ENCODE peak calls at places on chromosomes 7 and 10, in nine cellular contexts. R is NAMALWA; D is sigmoid colon; F is ureter; S is Panc1; C is stimulated activated CD4-positive, alpha-beta T cell treated with anti-CD3 and anti-CD28 coated beads, TNF-alpha, amount 100 ng/mL, for 24 hours; W is stimulated activated CD8-positive, alpha-beta memory T cell treated with anti-CD3 and anti-CD28 coated beads, Interleukin-12 subunit alpha, Interleukin-12 subunit beta, amount 100 ng/mL, for 1 hour; Y is GM12892; V is GDM1. Q is an unnamed sample.

GRCh38 chr10:2972216-2972615 is 95.1 kb upstream of the PFKP start:
- DNase-seq in F (no peak), R (no peak), S (no peak), W (no peak), Y (no peak), D (no peak), C (no peak), V (no peak), Q (no peak)

GRCh38 chr7:81604075-81604807 is 165.6 kb downstream of the HGF start:
- DNase-seq in V (no peak), F (no peak), Y (no peak), W (no peak), C (no peak), D (no peak), S (no peak), R (no peak), Q (no peak)

GRCh38 chr7:38880454-38880853 is 28.5 kb downstream of the VPS41 start:
- DNase-seq in R (no peak), S (no peak), Y (no peak), W (no peak), D (no peak), C (no peak), F (no peak), V (no peak), Q (no peak)

GRCh38 chr7:83850037-83850619 is 201.2 kb upstream of the SEMA3E start:
- DNase-seq in C (no peak), D (no peak), S (no peak), R (no peak), Y (no peak), F (no peak), V (no peak), W (no peak), Q (no peak)

GRCh38 chr10:81108516-81109199 is 571.0 kb downstream of the SH2D4B start:
- DNase-seq in R (peak; percentile 27), Y (peak; percentile 5), D (no peak), W (no peak), F (peak; percentile 43), S (no peak), C (no peak), V (peak; percentile 9), Q (no peak)

GRCh38 chr7:44757739-44758138 is 9.1 kb downstream of the ZMIZ2 start:
- DNase-seq in F (no peak), Y (no peak), R (no peak), V (no peak), D (no peak), S (no peak), C (no peak), W (no peak), Q (no peak)

GRCh38 chr7:128743112-128743772 is 4.1 kb downstream of the CALU start:
- DNase-seq in V (no peak), C (no peak), W (no peak), F (no peak), D (no peak), S (no peak), Y (no peak), R (no peak), Q (no peak)

GRCh38 chr10:48598243-48598935 is 6.5 kb downstream of the ARHGAP22 start:
- DNase-seq in V (no peak), R (no peak), W (no peak), Y (no peak), D (no peak), F (no peak), S (no peak), C (no peak), Q (peak; percentile 97)

GRCh38 chr10:78600740-78601139 is 468.0 kb upstream of the ZMIZ1 start:
- DNase-seq in V (no peak), R (no peak), W (no peak), C (no peak), S (no peak), D (no peak), F (peak; percentile 7), Y (no peak), Q (no peak)

GRCh38 chr7:73789051-73789450 is 19.0 kb upstream of the CLDN3 start:
- DNase-seq in D (no peak), Y (no peak), S (no peak), V (no peak), R (no peak), C (no peak), W (no peak), F (no peak), Q (no peak)

GRCh38 chr7:71466448-71467145 is 334.7 kb downstream of the GALNT17 start:
- DNase-seq in F (no peak), C (no peak), V (no peak), S (no peak), Y (no peak), D (no peak), R (no peak), W (no peak), Q (no peak)

GRCh38 chr10:5557799-5558771 is 33.3 kb downstream of the CALML3 start:
- DNase-seq in D (peak; percentile 64), S (no peak), C (no peak), R (no peak), Y (peak; percentile 11), V (no peak), W (no peak), F (peak; percentile 42), Q (no peak)

GRCh38 chr10:100303724-100304319 is 17.3 kb upstream of the BLOC1S2 start:
- DNase-seq in Y (no peak), V (no peak), D (no peak), C (no peak), W (no peak), F (no peak), R (peak; percentile 49), S (peak; percentile 41), Q (no peak)

GRCh38 chr7:7972927-7973594 is 4.5 kb downstream of the GLCCI1 start:
- DNase-seq in C (no peak), Y (no peak), S (no peak), V (no peak), D (no peak), R (peak; percentile 72), F (no peak), W (no peak), Q (no peak)

GRCh38 chr10:131453772-131454634 is 142.5 kb upstream of the TCERG1L start:
- DNase-seq in S (no peak), V (peak; percentile 21), W (peak; percentile 23), D (no peak), Y (no peak), F (peak; percentile 76), R (peak; percentile 85), C (peak; percentile 79), Q (peak; percentile 82)

GRCh38 chr10:48682265-48682664 is 2.4 kb upstream of the WDFY4 start:
- DNase-seq in Y (no peak), V (no peak), F (no peak), R (no peak), W (no peak), C (no peak), D (no peak), S (no peak), Q (no peak)

GRCh38 chr7:96076350-96076707 is 245.6 kb downstream of the SLC25A13 start:
- DNase-seq in D (no peak), W (no peak), Y (no peak), C (no peak), R (no peak), V (no peak), F (no peak), S (no peak), Q (no peak)

GRCh38 chr7:82268632-82269031 is 174.9 kb downstream of the CACNA2D1 start:
- DNase-seq in C (no peak), R (no peak), V (no peak), S (no peak), W (no peak), F (no peak), D (no peak), Y (no peak), Q (no peak)

GRCh38 chr10:85650791-85651506 is 715.6 kb downstream of the GRID1 start:
- DNase-seq in S (no peak), V (no peak), F (no peak), R (no peak), W (no peak), C (no peak), D (no peak), Y (no peak), Q (no peak)

GRCh38 chr10:93081834-93082233 is 8.1 kb downstream of the CYP26A1 start:
- DNase-seq in V (no peak), W (no peak), R (no peak), S (no peak), D (no peak), F (no peak), C (no peak), Y (no peak), Q (no peak)

GRCh38 chr7:157803906-157804305 is 467.1 kb downstream of the DNAJB6 start:
- DNase-seq in W (no peak), S (no peak), F (no peak), D (no peak), Y (no peak), R (no peak), V (no peak), C (no peak), Q (no peak)

GRCh38 chr10:125064681-125065492 is 95.5 kb downstream of the CTBP2 start:
- DNase-seq in W (no peak), S (no peak), D (no peak), R (peak; percentile 93), F (no peak), C (no peak), V (no peak), Y (peak; percentile 49), Q (no peak)

Q was measured in posterior cingulate gyrus.